ENCODE peak calls at places on chromosomes 6 and 20, in five cellular contexts. U is T47D, H is DMS 273 treated with DMSO at 0.1 percent for 48 hours, G is GM03348, O is lower leg skin. X is an unnamed sample.

GRCh38 chr6:15200087-15200486 is 45.8 kb upstream of the JARID2 start:
- DNase-seq in U (no peak), H (peak; percentile 19), G (no peak), O (no peak), X (no peak)

GRCh38 chr6:111552999-111553398 is 52.7 kb downstream of the TRAF3IP2 start:
- DNase-seq in U (no peak), H (no peak), G (no peak), O (no peak), X (no peak)

GRCh38 chr20:57587989-57588377 is 27.1 kb downstream of the PCK1 start:
- DNase-seq in U (no peak), H (no peak), G (no peak), O (no peak), X (no peak)

GRCh38 chr20:64049060-64049886 is at the start of gene SOX18:
- DNase-seq in U (peak; percentile 68), H (no peak), G (peak; percentile 54), O (no peak), X (no peak)

GRCh38 chr6:35181933-35182612 is 31.7 kb upstream of the SCUBE3 start:
- DNase-seq in U (peak; percentile 46), H (no peak), G (peak; percentile 69), O (peak; percentile 49), X (no peak)

GRCh38 chr20:59737073-59737691 is 132.8 kb downstream of the PHACTR3 start:
- DNase-seq in U (no peak), H (no peak), G (no peak), O (no peak), X (no peak)

GRCh38 chr6:12590901-12591300 is 125.7 kb upstream of the PHACTR1 start:
- DNase-seq in U (no peak), H (no peak), G (peak; percentile 65), O (no peak), X (no peak)

GRCh38 chr20:49583669-49584417 is 15.9 kb upstream of the PTGIS start:
- DNase-seq in U (no peak), H (peak; percentile 87), G (peak; percentile 73), O (peak; percentile 58), X (no peak)

GRCh38 chr20:38863024-38863851 is 57.7 kb downstream of the PPP1R16B start:
- DNase-seq in U (no peak), H (no peak), G (no peak), O (no peak), X (peak; percentile 13)

GRCh38 chr6:127854009-127854408 is 46.8 kb downstream of the THEMIS start:
- DNase-seq in U (no peak), H (peak; percentile 1), G (no peak), O (no peak), X (no peak)

GRCh38 chr6:137878810-137879285 is 11.8 kb downstream of the TNFAIP3 start:
- DNase-seq in U (no peak), H (no peak), G (no peak), O (no peak), X (peak; percentile 38)

GRCh38 chr6:14110001-14110818 is 7.4 kb upstream of the CD83 start:
- DNase-seq in U (no peak), H (no peak), G (no peak), O (no peak), X (no peak)

GRCh38 chr6:129501401-129502051 is 208.5 kb downstream of the ARHGAP18 start:
- DNase-seq in U (peak; percentile 6), H (peak; percentile 29), G (peak; percentile 63), O (peak; percentile 72), X (no peak)

GRCh38 chr20:58113706-58114105 is 114.7 kb downstream of the ANKRD60 start:
- DNase-seq in U (no peak), H (no peak), G (no peak), O (peak; percentile 9), X (no peak)

GRCh38 chr6:144824018-144824417 is 538.9 kb downstream of the UTRN start:
- DNase-seq in U (no peak), H (no peak), G (no peak), O (no peak), X (no peak)